ENCODE peak calls at places on chromosomes 5 and 9, in eight cellular contexts. U, T, W, S, K, V, P and X are unnamed samples.

GRCh38 chr9:92764381-92764987 is at the start of gene BICD2:
- DNase-seq in U (no peak), T (no peak), W (no peak), S (no peak), K (no peak), V (no peak), P (no peak), X (no peak)

GRCh38 chr5:50553560-50553984 is 112.5 kb upstream of the EMB start:
- DNase-seq in U (no peak), T (no peak), W (no peak), S (no peak), K (peak; percentile 8), V (no peak), P (no peak), X (no peak)

GRCh38 chr5:160480652-160481051 is 59.0 kb downstream of the PTTG1 start:
- DNase-seq in U (no peak), T (no peak), W (no peak), S (no peak), K (peak; percentile 11), V (no peak), P (no peak), X (no peak)

GRCh38 chr5:139301766-139302499 is 8.4 kb downstream of the MATR3 start:
- DNase-seq in U (no peak), T (no peak), W (no peak), S (no peak), K (peak; percentile 15), V (no peak), P (no peak), X (no peak)

GRCh38 chr5:93209476-93209875 is 371.5 kb downstream of the NR2F1-AS1 start:
- DNase-seq in U (no peak), T (no peak), W (no peak), S (no peak), K (no peak), V (no peak), P (no peak), X (no peak)

GRCh38 chr5:26388946-26389345 is 649.4 kb downstream of the CDH9 start:
- DNase-seq in U (no peak), T (peak; percentile 27), W (no peak), S (no peak), K (no peak), V (peak; percentile 43), P (no peak), X (no peak)

GRCh38 chr9:20242767-20243166 is 379.5 kb downstream of the MLLT3 start:
- DNase-seq in U (no peak), T (no peak), W (no peak), S (no peak), K (no peak), V (no peak), P (no peak), X (no peak)

GRCh38 chr5:164204338-164204946 is 699.0 kb downstream of the MAT2B start:
- DNase-seq in U (peak; percentile 75), T (peak; percentile 14), W (no peak), S (no peak), K (no peak), V (no peak), P (no peak), X (no peak)

GRCh38 chr9:35816708-35817107 is 1.9 kb upstream of the HINT2 start:
- DNase-seq in U (no peak), T (no peak), W (no peak), S (no peak), K (peak; percentile 22), V (no peak), P (no peak), X (no peak)

GRCh38 chr5:42984307-42984706 is 55.8 kb downstream of the ANXA2R start:
- DNase-seq in U (no peak), T (peak; percentile 63), W (no peak), S (no peak), K (no peak), V (no peak), P (no peak), X (no peak)

GRCh38 chr5:124546643-124547042 is 199.8 kb downstream of the ZNF608 start:
- DNase-seq in U (peak; percentile 35), T (peak; percentile 32), W (no peak), S (peak; percentile 7), K (peak; percentile 28), V (no peak), P (no peak), X (no peak)

GRCh38 chr9:99000480-99001395 is 57.0 kb downstream of the COL15A1 start:
- DNase-seq in U (peak; percentile 85), T (peak; percentile 52), W (no peak), S (no peak), K (peak; percentile 80), V (peak; percentile 78), P (peak; percentile 66), X (peak; percentile 6)

GRCh38 chr9:35353731-35354365 is 136.1 kb upstream of the RUSC2 start:
- DNase-seq in U (peak; percentile 41), T (no peak), W (no peak), S (no peak), K (no peak), V (no peak), P (no peak), X (no peak)

GRCh38 chr5:133818031-133818431 is 150.4 kb downstream of the C5orf15 start:
- DNase-seq in U (peak; percentile 5), T (peak; percentile 75), W (no peak), S (no peak), K (no peak), V (no peak), P (peak; percentile 59), X (no peak)

GRCh38 chr5:142296914-142297417 is 27.9 kb downstream of the SPRY4 start:
- DNase-seq in U (peak; percentile 90), T (no peak), W (peak; percentile 99), S (peak; percentile 69), K (peak; percentile 63), V (no peak), P (no peak), X (no peak)

GRCh38 chr5:19615661-19616060 is 372.3 kb downstream of the CDH18 start:
- DNase-seq in U (no peak), T (no peak), W (no peak), S (no peak), K (no peak), V (no peak), P (no peak), X (no peak)

GRCh38 chr5:109454726-109455505 is 45.1 kb upstream of the PJA2 start:
- DNase-seq in U (peak; percentile 35), T (no peak), W (no peak), S (no peak), K (peak; percentile 19), V (no peak), P (no peak), X (no peak)

GRCh38 chr9:115157245-115157674 is 39.3 kb upstream of the TNC start:
- DNase-seq in U (peak; percentile 88), T (peak; percentile 93), W (no peak), S (peak; percentile 74), K (no peak), V (no peak), P (no peak), X (no peak)

GRCh38 chr5:44332360-44332971 is 56.8 kb downstream of the FGF10 start:
- DNase-seq in U (peak; percentile 52), T (peak; percentile 41), W (peak; percentile 9), S (peak; percentile 2), K (peak; percentile 75), V (peak; percentile 47), P (no peak), X (peak; percentile 64)

GRCh38 chr9:109417054-109417453 is 81.1 kb downstream of the PTPN3 start:
- DNase-seq in U (peak; percentile 10), T (no peak), W (no peak), S (no peak), K (no peak), V (no peak), P (no peak), X (no peak)

GRCh38 chr5:38207343-38207742 is 51.0 kb upstream of the EGFLAM start:
- DNase-seq in U (peak; percentile 0), T (no peak), W (no peak), S (no peak), K (peak; percentile 60), V (no peak), P (no peak), X (no peak)

GRCh38 chr5:97142521-97143254 is at the start of gene LIX1:
- DNase-seq in U (peak; percentile 36), T (peak; percentile 73), W (no peak), S (peak; percentile 10), K (peak; percentile 67), V (peak; percentile 72), P (peak; percentile 51), X (no peak)

GRCh38 chr5:160133071-160133917 is 14.0 kb upstream of the PWWP2A start:
- DNase-seq in U (no peak), T (no peak), W (no peak), S (no peak), K (peak; percentile 3), V (no peak), P (peak; percentile 86), X (no peak)

GRCh38 chr9:134605351-134605968 is 36.1 kb upstream of the COL5A1 start:
- DNase-seq in U (no peak), T (no peak), W (no peak), S (no peak), K (no peak), V (no peak), P (peak; percentile 1), X (no peak)

GRCh38 chr5:109426075-109426474 is 16.3 kb upstream of the PJA2 start:
- DNase-seq in U (no peak), T (no peak), W (no peak), S (no peak), K (no peak), V (no peak), P (no peak), X (no peak)

GRCh38 chr9:136245194-136246150 is at the start of gene QSOX2:
- DNase-seq in U (peak; percentile 76), T (peak; percentile 92), W (no peak), S (no peak), K (peak; percentile 70), V (peak; percentile 84), P (peak; percentile 91), X (no peak)

GRCh38 chr5:136766456-136766855 is 401.1 kb upstream of the TRPC7 start:
- DNase-seq in U (no peak), T (no peak), W (no peak), S (no peak), K (peak; percentile 8), V (no peak), P (no peak), X (no peak)

GRCh38 chr5:160930361-160930760 is 78.3 kb upstream of the ATP10B start:
- DNase-seq in U (no peak), T (no peak), W (no peak), S (peak; percentile 47), K (peak; percentile 31), V (no peak), P (peak; percentile 75), X (no peak)

GRCh38 chr5:137146402-137146889 is 352.7 kb downstream of the SPOCK1 start:
- DNase-seq in U (peak; percentile 96), T (peak; percentile 99), W (peak; percentile 52), S (peak; percentile 100), K (peak; percentile 91), V (no peak), P (peak; percentile 29), X (no peak)

GRCh38 chr9:23380821-23381220 is 445.2 kb downstream of the ELAVL2 start:
- DNase-seq in U (no peak), T (no peak), W (no peak), S (no peak), K (no peak), V (no peak), P (no peak), X (no peak)

GRCh38 chr9:75109210-75109839 is 21.0 kb downstream of the OSTF1 start:
- DNase-seq in U (no peak), T (peak; percentile 71), W (no peak), S (no peak), K (no peak), V (no peak), P (no peak), X (no peak)

GRCh38 chr9:123187131-123187530 is 81.3 kb downstream of the STRBP start:
- DNase-seq in U (no peak), T (no peak), W (no peak), S (no peak), K (no peak), V (no peak), P (no peak), X (no peak)